ENCODE peak calls at places on chromosomes 13 and 19, in five cellular contexts. One of them, this sample, is unnamed. For H3K9me3 and H3K4me1, the result is how much of the 10 kb centered on the place peaks cover.

GRCh38 chr19:42274065-42274682 is 5.1 kb downstream of the CIC start:
- DNase-seq in gastrocnemius medialis: no peak
- DNase-seq in A549: no peak
- DNase-seq in heart left ventricle: no peak
- DNase-seq in GM23248: no peak
- DNase-seq in this sample: no peak

GRCh38 chr19:33293255-33294057 is 8.9 kb downstream of the CEBPA start:
- DNase-seq in gastrocnemius medialis: peak
- DNase-seq in A549: peak
- DNase-seq in heart left ventricle: no peak
- DNase-seq in GM23248: peak
- DNase-seq in this sample: no peak

GRCh38 chr19:17526922-17527321 is 15.5 kb downstream of the PGLS start:
- DNase-seq in gastrocnemius medialis: no peak
- DNase-seq in A549: no peak
- DNase-seq in heart left ventricle: no peak
- DNase-seq in GM23248: no peak
- DNase-seq in this sample: no peak

GRCh38 chr13:54563286-54563685 is 1534.7 kb downstream of the OLFM4 start:
- DNase-seq in gastrocnemius medialis: no peak
- DNase-seq in A549: no peak
- DNase-seq in heart left ventricle: no peak
- DNase-seq in GM23248: no peak
- DNase-seq in this sample: no peak

GRCh38 chr19:3544742-3545668 is 6.0 kb downstream of the TEKTIP1 start:
- DNase-seq in gastrocnemius medialis: peak
- DNase-seq in A549: peak
- DNase-seq in heart left ventricle: peak
- DNase-seq in GM23248: peak
- DNase-seq in this sample: peak

GRCh38 chr13:96285729-96286128 is 195.8 kb downstream of the HS6ST3 start:
- DNase-seq in gastrocnemius medialis: no peak
- DNase-seq in A549: no peak
- DNase-seq in heart left ventricle: no peak
- DNase-seq in GM23248: no peak
- DNase-seq in this sample: no peak

GRCh38 chr19:3477506-3477905 is 2.8 kb downstream of the SMIM24 start:
- DNase-seq in gastrocnemius medialis: no peak
- DNase-seq in A549: no peak
- DNase-seq in heart left ventricle: no peak
- DNase-seq in GM23248: no peak
- DNase-seq in this sample: no peak

GRCh38 chr13:69474286-69474685 is 633.3 kb upstream of the ATXN8OS start:
- DNase-seq in gastrocnemius medialis: no peak
- DNase-seq in A549: no peak
- DNase-seq in heart left ventricle: no peak
- DNase-seq in GM23248: no peak
- DNase-seq in this sample: no peak

GRCh38 chr19:10654610-10655456 is 687 bp downstream of the ILF3 start:
- DNase-seq in gastrocnemius medialis: peak
- DNase-seq in A549: peak
- DNase-seq in heart left ventricle: peak
- DNase-seq in GM23248: peak
- DNase-seq in this sample: peak

GRCh38 chr13:82275644-82276043 is 1606.6 kb downstream of the SLITRK1 start:
- DNase-seq in gastrocnemius medialis: no peak
- DNase-seq in A549: no peak
- DNase-seq in heart left ventricle: no peak
- DNase-seq in GM23248: no peak
- DNase-seq in this sample: no peak

GRCh38 chr13:32733685-32734084 is 147.4 kb downstream of the PDS5B start:
- DNase-seq in gastrocnemius medialis: no peak
- DNase-seq in A549: no peak
- DNase-seq in heart left ventricle: no peak
- DNase-seq in GM23248: no peak
- DNase-seq in this sample: no peak

DNA sequence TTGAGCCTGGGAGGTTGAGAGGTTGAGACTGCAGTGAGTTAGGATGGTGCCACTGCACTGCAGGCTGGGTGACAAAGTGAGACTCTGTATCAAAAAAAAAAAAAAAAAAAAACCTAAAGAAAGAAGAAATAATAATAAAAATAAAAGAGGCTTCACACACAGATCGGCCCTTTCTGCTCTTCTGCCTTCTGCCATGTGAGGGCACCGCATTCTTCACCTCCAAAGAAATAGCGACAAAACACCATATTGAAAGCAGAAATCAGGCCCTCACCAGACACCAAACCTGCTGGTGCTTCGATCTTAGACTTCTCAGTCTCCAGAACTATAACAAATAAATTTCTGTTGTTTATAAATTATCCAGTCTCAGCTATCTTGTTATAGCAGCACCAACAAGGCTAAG is 3.0 kb downstream of the ZNF649 start:
- DNase-seq in gastrocnemius medialis: no peak
- DNase-seq in A549: no peak
- DNase-seq in heart left ventricle: no peak
- DNase-seq in GM23248: peak
- DNase-seq in this sample: no peak
- H3K9me3 ChIP-seq in gastrocnemius medialis: under half
- H3K9me3 ChIP-seq in A549: half or more
- H3K9me3 ChIP-seq in heart left ventricle: under half
- H3K9me3 ChIP-seq in GM23248: under half
- H3K9me3 ChIP-seq in this sample: under half

GRCh38 chr13:30616927-30617314 is 799 bp upstream of the USPL1 start:
- DNase-seq in gastrocnemius medialis: peak
- DNase-seq in A549: peak
- DNase-seq in heart left ventricle: peak
- DNase-seq in GM23248: peak
- DNase-seq in this sample: peak

GRCh38 chr13:30619731-30620130 is 2.0 kb downstream of the USPL1 start:
- DNase-seq in gastrocnemius medialis: no peak
- DNase-seq in A549: no peak
- DNase-seq in heart left ventricle: no peak
- DNase-seq in GM23248: no peak
- DNase-seq in this sample: no peak

GRCh38 chr13:30618938-30619289 is 1.2 kb downstream of the USPL1 start:
- DNase-seq in gastrocnemius medialis: no peak
- DNase-seq in A549: no peak
- DNase-seq in heart left ventricle: no peak
- DNase-seq in GM23248: no peak
- DNase-seq in this sample: no peak

GRCh38 chr13:30617315-30618185 is at the start of gene USPL1:
- DNase-seq in gastrocnemius medialis: peak
- DNase-seq in A549: peak
- DNase-seq in heart left ventricle: peak
- DNase-seq in GM23248: peak
- DNase-seq in this sample: peak

DNA sequence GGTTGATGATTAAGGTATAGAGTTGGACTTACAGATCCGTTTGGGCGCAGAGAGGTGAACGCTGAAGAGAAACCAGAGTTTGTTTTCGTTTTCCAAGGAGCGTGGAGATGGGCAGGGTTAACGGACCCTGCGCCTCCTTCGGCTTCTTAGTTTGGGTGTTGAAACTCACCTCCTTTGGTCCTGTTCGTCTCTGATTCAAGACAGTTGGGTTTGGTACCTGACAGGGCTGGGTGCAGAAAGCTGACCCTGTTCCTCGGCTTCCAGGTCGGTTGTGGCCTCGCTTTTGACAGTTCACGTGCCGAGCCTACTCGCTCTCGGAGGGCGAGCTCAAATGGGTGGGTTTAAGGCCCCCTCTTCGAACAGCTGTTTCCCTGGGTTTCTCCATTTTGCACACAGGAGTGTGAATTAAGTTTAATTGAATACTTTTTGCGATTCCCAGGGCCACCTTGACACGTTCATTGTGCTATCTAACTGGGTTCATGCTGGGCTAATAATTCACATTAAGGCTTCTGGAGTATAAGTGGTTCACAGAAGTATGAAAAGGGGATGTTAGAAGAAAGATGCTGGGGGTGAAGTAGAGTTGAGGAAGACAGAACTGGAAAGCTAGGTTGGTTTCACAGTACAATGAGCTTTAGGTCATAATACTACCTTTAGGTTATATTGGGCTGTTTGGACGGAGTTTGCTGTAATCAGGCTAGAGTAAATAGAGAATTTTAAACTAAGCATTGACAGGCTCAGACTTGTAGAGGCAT is 642 bp downstream of the USPL1 start:
- DNase-seq in gastrocnemius medialis: no peak
- DNase-seq in A549: no peak
- DNase-seq in heart left ventricle: no peak
- DNase-seq in GM23248: peak
- DNase-seq in this sample: no peak
- H3K4me1 ChIP-seq in gastrocnemius medialis: under half
- H3K4me1 ChIP-seq in A549: under half
- H3K4me1 ChIP-seq in heart left ventricle: under half
- H3K4me1 ChIP-seq in GM23248: under half
- H3K4me1 ChIP-seq in this sample: under half

DNA sequence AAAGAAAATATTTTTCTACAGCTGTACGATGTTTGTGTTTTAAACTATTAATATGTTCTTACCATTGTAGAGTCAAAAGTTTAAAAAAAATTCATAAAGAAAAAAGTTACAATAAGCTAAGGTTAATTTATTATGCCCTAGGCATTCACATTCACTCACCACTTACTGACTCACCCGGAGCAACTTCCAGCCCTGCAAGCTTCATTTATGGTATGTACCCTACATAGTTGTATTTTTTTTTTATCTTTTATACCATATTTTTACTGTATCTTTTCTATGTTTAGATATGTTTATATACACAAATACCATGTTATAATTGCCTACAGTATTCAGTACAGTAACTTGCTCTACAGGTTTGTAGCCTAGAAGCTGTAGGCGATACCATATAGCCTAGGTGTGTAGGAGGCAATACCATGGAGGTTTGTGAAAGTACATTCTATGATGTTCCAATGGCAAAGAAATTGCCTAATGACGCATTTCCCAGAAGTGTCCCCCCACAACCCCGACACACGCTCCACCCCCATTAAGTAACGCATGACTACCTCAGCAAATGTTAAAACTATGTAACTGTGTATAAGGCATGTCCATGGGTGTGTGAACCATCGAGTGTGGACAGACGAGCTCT is 60.4 kb downstream of the SLITRK6 start:
- DNase-seq in gastrocnemius medialis: no peak
- DNase-seq in A549: no peak
- DNase-seq in heart left ventricle: no peak
- DNase-seq in GM23248: no peak
- DNase-seq in this sample: no peak
- H3K9me3 ChIP-seq in gastrocnemius medialis: under half
- H3K9me3 ChIP-seq in A549: under half
- H3K9me3 ChIP-seq in heart left ventricle: under half
- H3K9me3 ChIP-seq in GM23248: under half
- H3K9me3 ChIP-seq in this sample: under half

GRCh38 chr19:7701654-7702457 is at the start of gene FCER2:
- DNase-seq in gastrocnemius medialis: no peak
- DNase-seq in A549: no peak
- DNase-seq in heart left ventricle: no peak
- DNase-seq in GM23248: no peak
- DNase-seq in this sample: no peak
- H3K4me1 ChIP-seq in gastrocnemius medialis: under half
- H3K4me1 ChIP-seq in A549: under half
- H3K4me1 ChIP-seq in heart left ventricle: under half
- H3K4me1 ChIP-seq in GM23248: under half
- H3K4me1 ChIP-seq in this sample: under half

GRCh38 chr19:58009666-58010301 is 7.2 kb upstream of the ZNF606 start:
- DNase-seq in gastrocnemius medialis: peak
- DNase-seq in A549: peak
- DNase-seq in heart left ventricle: peak
- DNase-seq in GM23248: peak
- DNase-seq in this sample: no peak
- H3K9me3 ChIP-seq in gastrocnemius medialis: under half
- H3K9me3 ChIP-seq in A549: half or more
- H3K9me3 ChIP-seq in heart left ventricle: under half
- H3K9me3 ChIP-seq in GM23248: under half
- H3K9me3 ChIP-seq in this sample: under half

GRCh38 chr13:112204376-112204775 is 137.4 kb downstream of the SOX1 start:
- DNase-seq in gastrocnemius medialis: no peak
- DNase-seq in A549: no peak
- DNase-seq in heart left ventricle: no peak
- DNase-seq in GM23248: no peak
- DNase-seq in this sample: no peak
- H3K4me1 ChIP-seq in gastrocnemius medialis: under half
- H3K4me1 ChIP-seq in A549: under half
- H3K4me1 ChIP-seq in heart left ventricle: under half
- H3K4me1 ChIP-seq in GM23248: under half
- H3K4me1 ChIP-seq in this sample: under half

This sample was measured in HAP-1.